ENCODE peak calls at places on chromosomes 5 and 9, in five cellular contexts. A, R, O, Y and V are unnamed samples.

GRCh38 chr5:176609724-176610429 is at the start of gene GPRIN1:
- DNase-seq in A (peak), R (peak), O (no peak), Y (peak), V (peak)

GRCh38 chr5:147055850-147056523 is 177.4 kb upstream of the PPP2R2B start:
- DNase-seq in A (peak), R (no peak), O (no peak), Y (no peak), V (no peak)

GRCh38 chr9:127360205-127360604 is 36.8 kb upstream of the SLC2A8 start:
- DNase-seq in A (no peak), R (no peak), O (no peak), Y (no peak), V (no peak)

GRCh38 chr9:77802512-77803293 is 154.6 kb upstream of the GNA14 start:
- DNase-seq in A (no peak), R (no peak), O (no peak), Y (no peak), V (no peak)

GRCh38 chr5:140566665-140567064 is 2.0 kb downstream of the SLC35A4 start:
- DNase-seq in A (no peak), R (no peak), O (no peak), Y (no peak), V (no peak)

GRCh38 chr9:131817073-131817472 is 77.2 kb upstream of the RAPGEF1 start:
- DNase-seq in A (no peak), R (no peak), O (no peak), Y (no peak), V (no peak)

GRCh38 chr5:57338068-57338848 is 144.4 kb downstream of the ACTBL2 start:
- DNase-seq in A (no peak), R (peak), O (no peak), Y (peak), V (peak)

GRCh38 chr5:4216142-4216541 is 620.5 kb downstream of the IRX1 start:
- DNase-seq in A (no peak), R (no peak), O (no peak), Y (no peak), V (no peak)

GRCh38 chr5:10319202-10319851 is 11.6 kb upstream of the CMBL start:
- DNase-seq in A (no peak), R (no peak), O (no peak), Y (no peak), V (no peak)

GRCh38 chr9:26954050-26954508 is 2.1 kb upstream of the IFT74 start:
- DNase-seq in A (no peak), R (no peak), O (no peak), Y (no peak), V (no peak)

GRCh38 chr5:101424530-101425175 is 521.6 kb upstream of the ST8SIA4 start:
- DNase-seq in A (no peak), R (no peak), O (peak), Y (no peak), V (no peak)